ENCODE peak calls at places on chromosomes 4 and X, in seven cellular contexts. P is NCI-H1092; W is psoas muscle; N is HS-5; L is OCI-LY7; I is CD4-positive, alpha-beta T cell; A is stimulated activated CD8-positive, alpha-beta memory T cell treated with anti-CD3 and anti-CD28 coated beads, Interleukin-4, amount 100 ng/mL, for 4 hours. G is an unnamed sample.

GRCh38 chrX:108437789-108438623 is at the start of gene COL4A6:
- DNase-seq in I (no peak), A (no peak), L (no peak), P (no peak), N (no peak), W (no peak), G (peak)

GRCh38 chrX:100939336-100939735 is 10.6 kb upstream of the XKRX start:
- DNase-seq in P (no peak), W (no peak), L (peak), I (no peak), A (no peak), N (no peak), G (no peak)

GRCh38 chr4:26248647-26249046 is 72.2 kb upstream of the RBPJ start:
- DNase-seq in N (no peak), I (no peak), A (no peak), L (no peak), W (no peak), P (peak), G (no peak)

GRCh38 chr4:110622841-110623709 is at the start of gene PITX2:
- DNase-seq in P (no peak), I (no peak), L (peak), W (peak), N (peak), A (no peak), G (peak)

GRCh38 chr4:87853108-87853507 is 20.3 kb downstream of the MEPE start:
- DNase-seq in A (no peak), N (no peak), I (no peak), L (peak), P (peak), W (no peak), G (no peak)

GRCh38 chrX:149494844-149495565 is 10.1 kb downstream of the IDS start:
- DNase-seq in L (no peak), P (no peak), I (no peak), A (no peak), N (no peak), W (no peak), G (no peak)

GRCh38 chr4:155924637-155925036 is 21.1 kb downstream of the TDO2 start:
- DNase-seq in L (no peak), N (no peak), W (no peak), I (no peak), A (no peak), P (no peak), G (no peak)

GRCh38 chr4:140353836-140354235 is 19.6 kb upstream of the SCOC start:
- DNase-seq in A (no peak), W (no peak), I (no peak), N (no peak), L (no peak), P (no peak), G (no peak)

GRCh38 chr4:40912455-40913055 is 162.8 kb downstream of the NSUN7 start:
- DNase-seq in L (no peak), N (no peak), I (no peak), W (no peak), A (no peak), P (no peak), G (no peak)

GRCh38 chr4:128528793-128529553 is 241.4 kb upstream of the PGRMC2 start:
- DNase-seq in I (no peak), L (no peak), W (no peak), A (no peak), P (no peak), N (peak), G (peak)

GRCh38 chr4:32462944-32463343 is 1742.8 kb downstream of the PCDH7 start:
- DNase-seq in I (no peak), L (peak), P (no peak), N (peak), W (no peak), A (no peak), G (no peak)

GRCh38 chr4:186204103-186204559 is 12.8 kb downstream of the CYP4V2 start:
- DNase-seq in W (no peak), I (no peak), P (peak), N (no peak), A (peak), L (no peak), G (no peak)

GRCh38 chrX:54825716-54826428 is 18.3 kb downstream of the MAGED2 start:
- DNase-seq in P (no peak), L (peak), I (peak), N (no peak), W (no peak), A (no peak), G (peak)

GRCh38 chr4:13706130-13706529 is 78.6 kb upstream of the BOD1L1 start:
- DNase-seq in N (no peak), I (no peak), L (no peak), W (no peak), A (no peak), P (no peak), G (peak)

GRCh38 chr4:1583051-1583785 is 100.9 kb downstream of the FAM53A start:
- DNase-seq in P (no peak), W (peak), A (no peak), I (no peak), L (no peak), N (no peak), G (no peak)

GRCh38 chr4:128517739-128518510 is 230.3 kb upstream of the PGRMC2 start:
- DNase-seq in I (no peak), A (no peak), P (no peak), L (no peak), W (peak), N (peak), G (peak)

GRCh38 chrX:111352424-111352823 is 59.6 kb downstream of the DCX start:
- DNase-seq in W (peak), I (no peak), L (no peak), N (peak), P (peak), A (no peak), G (no peak)

GRCh38 chrX:48540015-48540350 is 469 bp downstream of the TBC1D25 start:
- DNase-seq in P (peak), W (no peak), A (peak), N (no peak), I (peak), L (no peak), G (no peak)

GRCh38 chr4:149993030-149993429 is 85.2 kb upstream of the DCLK2 start:
- DNase-seq in L (no peak), A (no peak), I (no peak), W (no peak), P (no peak), N (no peak), G (no peak)

GRCh38 chrX:133045986-133046385 is 50.9 kb downstream of the USP26 start:
- DNase-seq in P (no peak), N (no peak), L (no peak), I (no peak), W (no peak), A (no peak), G (peak)

GRCh38 chrX:149280011-149280410 is 225.1 kb downstream of the IDS start:
- DNase-seq in A (no peak), L (no peak), N (no peak), I (no peak), P (no peak), W (no peak), G (no peak)

GRCh38 chr4:70801265-70801809 is 38.4 kb downstream of the GRSF1 start:
- DNase-seq in P (no peak), W (no peak), N (no peak), L (no peak), A (no peak), I (no peak), G (no peak)

GRCh38 chr4:7929530-7929951 is 10.1 kb downstream of the AFAP1 start:
- DNase-seq in N (no peak), P (no peak), I (no peak), A (no peak), L (no peak), W (no peak), G (peak)

GRCh38 chr4:119725011-119725410 is 96.4 kb upstream of the PDE5A start:
- DNase-seq in I (no peak), W (no peak), L (no peak), N (no peak), A (no peak), P (no peak), G (no peak)

GRCh38 chrX:54024350-54024749 is 19.9 kb downstream of the PHF8 start:
- DNase-seq in A (no peak), N (no peak), I (no peak), L (no peak), P (no peak), W (no peak), G (no peak)

GRCh38 chr4:47195706-47196105 is 164.3 kb downstream of the GABRB1 start:
- DNase-seq in W (no peak), N (no peak), L (no peak), A (no peak), P (no peak), I (no peak), G (no peak)

G was measured in foreskin keratinocyte.